ENCODE peak calls at places on chromosome 19, in four cellular contexts. One of them, this sample, is unnamed.

GRCh38 chr19:934865-935422 is 9.1 kb downstream of the ARID3A start:
- DNase-seq in C1 segment of cervical spinal cord: peak; percentile 76
- DNase-seq in AG10803: peak; percentile 76
- DNase-seq in stimulated activated CD4-positive, alpha-beta T cell treated with anti-CD3 and anti-CD28 coated beads, Interleukin-1b, Interleukin-23, amount 100 ng/mL, for 24 hours: no peak
- DNase-seq in this sample: peak; percentile 37

GRCh38 chr19:51691122-51692064 is 1.7 kb upstream of the SPACA6 start:
- DNase-seq in C1 segment of cervical spinal cord: no peak
- DNase-seq in AG10803: peak; percentile 67
- DNase-seq in stimulated activated CD4-positive, alpha-beta T cell treated with anti-CD3 and anti-CD28 coated beads, Interleukin-1b, Interleukin-23, amount 100 ng/mL, for 24 hours: no peak
- DNase-seq in this sample: no peak

GRCh38 chr19:43623889-43624670 is 4.7 kb upstream of the ZNF428 start:
- DNase-seq in C1 segment of cervical spinal cord: no peak
- DNase-seq in AG10803: no peak
- DNase-seq in stimulated activated CD4-positive, alpha-beta T cell treated with anti-CD3 and anti-CD28 coated beads, Interleukin-1b, Interleukin-23, amount 100 ng/mL, for 24 hours: no peak
- DNase-seq in this sample: no peak

GRCh38 chr19:34744896-34745690 is 11.1 kb downstream of the ZNF181 start:
- DNase-seq in C1 segment of cervical spinal cord: no peak
- DNase-seq in AG10803: no peak
- DNase-seq in stimulated activated CD4-positive, alpha-beta T cell treated with anti-CD3 and anti-CD28 coated beads, Interleukin-1b, Interleukin-23, amount 100 ng/mL, for 24 hours: no peak
- DNase-seq in this sample: no peak

GRCh38 chr19:43463381-43464088 is 1.9 kb downstream of the LYPD3 start:
- DNase-seq in C1 segment of cervical spinal cord: peak; percentile 92
- DNase-seq in AG10803: peak; percentile 85
- DNase-seq in stimulated activated CD4-positive, alpha-beta T cell treated with anti-CD3 and anti-CD28 coated beads, Interleukin-1b, Interleukin-23, amount 100 ng/mL, for 24 hours: peak; percentile 99
- DNase-seq in this sample: peak; percentile 80

GRCh38 chr19:45322311-45322710 is 364 bp downstream of the CKM start:
- DNase-seq in C1 segment of cervical spinal cord: no peak
- DNase-seq in AG10803: no peak
- DNase-seq in stimulated activated CD4-positive, alpha-beta T cell treated with anti-CD3 and anti-CD28 coated beads, Interleukin-1b, Interleukin-23, amount 100 ng/mL, for 24 hours: no peak
- DNase-seq in this sample: no peak

GRCh38 chr19:53086949-53087348 is 16.3 kb downstream of the ZNF160 start:
- DNase-seq in C1 segment of cervical spinal cord: no peak
- DNase-seq in AG10803: peak; percentile 23
- DNase-seq in stimulated activated CD4-positive, alpha-beta T cell treated with anti-CD3 and anti-CD28 coated beads, Interleukin-1b, Interleukin-23, amount 100 ng/mL, for 24 hours: no peak
- DNase-seq in this sample: peak; percentile 27

GRCh38 chr19:17145546-17146497 is 69.3 kb upstream of the USE1 start:
- DNase-seq in C1 segment of cervical spinal cord: no peak
- DNase-seq in AG10803: no peak
- DNase-seq in stimulated activated CD4-positive, alpha-beta T cell treated with anti-CD3 and anti-CD28 coated beads, Interleukin-1b, Interleukin-23, amount 100 ng/mL, for 24 hours: no peak
- DNase-seq in this sample: no peak

GRCh38 chr19:33410915-33411401 is 37.4 kb downstream of the CEBPG start:
- DNase-seq in C1 segment of cervical spinal cord: no peak
- DNase-seq in AG10803: no peak
- DNase-seq in stimulated activated CD4-positive, alpha-beta T cell treated with anti-CD3 and anti-CD28 coated beads, Interleukin-1b, Interleukin-23, amount 100 ng/mL, for 24 hours: no peak
- DNase-seq in this sample: no peak

GRCh38 chr19:51439021-51439465 is 19.2 kb downstream of the SIGLEC8 start:
- DNase-seq in C1 segment of cervical spinal cord: no peak
- DNase-seq in AG10803: peak; percentile 8
- DNase-seq in stimulated activated CD4-positive, alpha-beta T cell treated with anti-CD3 and anti-CD28 coated beads, Interleukin-1b, Interleukin-23, amount 100 ng/mL, for 24 hours: no peak
- DNase-seq in this sample: no peak

GRCh38 chr19:21568816-21569496 is 63.6 kb downstream of the ZNF429 start:
- DNase-seq in C1 segment of cervical spinal cord: peak; percentile 52
- DNase-seq in AG10803: peak; percentile 74
- DNase-seq in stimulated activated CD4-positive, alpha-beta T cell treated with anti-CD3 and anti-CD28 coated beads, Interleukin-1b, Interleukin-23, amount 100 ng/mL, for 24 hours: peak; percentile 20
- DNase-seq in this sample: peak; percentile 71

GRCh38 chr19:17156947-17157302 is 58.2 kb upstream of the USE1 start:
- DNase-seq in C1 segment of cervical spinal cord: peak; percentile 2
- DNase-seq in AG10803: no peak
- DNase-seq in stimulated activated CD4-positive, alpha-beta T cell treated with anti-CD3 and anti-CD28 coated beads, Interleukin-1b, Interleukin-23, amount 100 ng/mL, for 24 hours: no peak
- DNase-seq in this sample: no peak

GRCh38 chr19:55650602-55651230 is 2.7 kb downstream of the CCDC106 start:
- DNase-seq in C1 segment of cervical spinal cord: no peak
- DNase-seq in AG10803: no peak
- DNase-seq in stimulated activated CD4-positive, alpha-beta T cell treated with anti-CD3 and anti-CD28 coated beads, Interleukin-1b, Interleukin-23, amount 100 ng/mL, for 24 hours: no peak
- DNase-seq in this sample: no peak

GRCh38 chr19:45767881-45768643 is 990 bp downstream of the SIX5 start:
- DNase-seq in C1 segment of cervical spinal cord: no peak
- DNase-seq in AG10803: peak; percentile 73
- DNase-seq in stimulated activated CD4-positive, alpha-beta T cell treated with anti-CD3 and anti-CD28 coated beads, Interleukin-1b, Interleukin-23, amount 100 ng/mL, for 24 hours: no peak
- DNase-seq in this sample: no peak

GRCh38 chr19:19643158-19644053 is at the start of gene GMIP:
- DNase-seq in C1 segment of cervical spinal cord: peak; percentile 48
- DNase-seq in AG10803: peak; percentile 28
- DNase-seq in stimulated activated CD4-positive, alpha-beta T cell treated with anti-CD3 and anti-CD28 coated beads, Interleukin-1b, Interleukin-23, amount 100 ng/mL, for 24 hours: peak; percentile 73
- DNase-seq in this sample: peak; percentile 22

GRCh38 chr19:13004273-13004672 is 9.0 kb downstream of the NFIX start:
- DNase-seq in C1 segment of cervical spinal cord: no peak
- DNase-seq in AG10803: no peak
- DNase-seq in stimulated activated CD4-positive, alpha-beta T cell treated with anti-CD3 and anti-CD28 coated beads, Interleukin-1b, Interleukin-23, amount 100 ng/mL, for 24 hours: no peak
- DNase-seq in this sample: no peak

GRCh38 chr19:6058411-6059201 is 51.7 kb downstream of the RFX2 start:
- DNase-seq in C1 segment of cervical spinal cord: no peak
- DNase-seq in AG10803: no peak
- DNase-seq in stimulated activated CD4-positive, alpha-beta T cell treated with anti-CD3 and anti-CD28 coated beads, Interleukin-1b, Interleukin-23, amount 100 ng/mL, for 24 hours: no peak
- DNase-seq in this sample: no peak

GRCh38 chr19:419721-420515 is 11.0 kb upstream of the C2CD4C start:
- DNase-seq in C1 segment of cervical spinal cord: no peak
- DNase-seq in AG10803: no peak
- DNase-seq in stimulated activated CD4-positive, alpha-beta T cell treated with anti-CD3 and anti-CD28 coated beads, Interleukin-1b, Interleukin-23, amount 100 ng/mL, for 24 hours: no peak
- DNase-seq in this sample: no peak

GRCh38 chr19:43797118-43797517 is 5.1 kb downstream of the LYPD5 start:
- DNase-seq in C1 segment of cervical spinal cord: no peak
- DNase-seq in AG10803: no peak
- DNase-seq in stimulated activated CD4-positive, alpha-beta T cell treated with anti-CD3 and anti-CD28 coated beads, Interleukin-1b, Interleukin-23, amount 100 ng/mL, for 24 hours: no peak
- DNase-seq in this sample: no peak

GRCh38 chr19:15934332-15935078 is at the start of gene CYP4F11:
- DNase-seq in C1 segment of cervical spinal cord: peak; percentile 53
- DNase-seq in AG10803: no peak
- DNase-seq in stimulated activated CD4-positive, alpha-beta T cell treated with anti-CD3 and anti-CD28 coated beads, Interleukin-1b, Interleukin-23, amount 100 ng/mL, for 24 hours: no peak
- DNase-seq in this sample: peak; percentile 30

GRCh38 chr19:54207908-54208783 is 7.5 kb downstream of the RPS9 start:
- DNase-seq in C1 segment of cervical spinal cord: peak; percentile 54
- DNase-seq in AG10803: peak; percentile 58
- DNase-seq in stimulated activated CD4-positive, alpha-beta T cell treated with anti-CD3 and anti-CD28 coated beads, Interleukin-1b, Interleukin-23, amount 100 ng/mL, for 24 hours: no peak
- DNase-seq in this sample: peak; percentile 52

GRCh38 chr19:56158170-56158757 is 17.2 kb downstream of the ZNF444 start:
- DNase-seq in C1 segment of cervical spinal cord: no peak
- DNase-seq in AG10803: no peak
- DNase-seq in stimulated activated CD4-positive, alpha-beta T cell treated with anti-CD3 and anti-CD28 coated beads, Interleukin-1b, Interleukin-23, amount 100 ng/mL, for 24 hours: no peak
- DNase-seq in this sample: no peak

GRCh38 chr19:49859838-49860715 is 7.3 kb downstream of the PNKP start:
- DNase-seq in C1 segment of cervical spinal cord: no peak
- DNase-seq in AG10803: no peak
- DNase-seq in stimulated activated CD4-positive, alpha-beta T cell treated with anti-CD3 and anti-CD28 coated beads, Interleukin-1b, Interleukin-23, amount 100 ng/mL, for 24 hours: no peak
- DNase-seq in this sample: no peak

GRCh38 chr19:1281270-1281894 is 4.3 kb upstream of the EFNA2 start:
- DNase-seq in C1 segment of cervical spinal cord: no peak
- DNase-seq in AG10803: no peak
- DNase-seq in stimulated activated CD4-positive, alpha-beta T cell treated with anti-CD3 and anti-CD28 coated beads, Interleukin-1b, Interleukin-23, amount 100 ng/mL, for 24 hours: no peak
- DNase-seq in this sample: no peak

GRCh38 chr19:4518345-4519171 is at the start of gene PLIN4:
- DNase-seq in C1 segment of cervical spinal cord: peak; percentile 21
- DNase-seq in AG10803: peak; percentile 39
- DNase-seq in stimulated activated CD4-positive, alpha-beta T cell treated with anti-CD3 and anti-CD28 coated beads, Interleukin-1b, Interleukin-23, amount 100 ng/mL, for 24 hours: no peak
- DNase-seq in this sample: peak; percentile 7

GRCh38 chr19:40799558-40800338 is 757 bp downstream of the EGLN2 start:
- DNase-seq in C1 segment of cervical spinal cord: no peak
- DNase-seq in AG10803: no peak
- DNase-seq in stimulated activated CD4-positive, alpha-beta T cell treated with anti-CD3 and anti-CD28 coated beads, Interleukin-1b, Interleukin-23, amount 100 ng/mL, for 24 hours: no peak
- DNase-seq in this sample: no peak

GRCh38 chr19:28208745-28209144 is 1004.2 kb downstream of the UQCRFS1 start:
- DNase-seq in C1 segment of cervical spinal cord: no peak
- DNase-seq in AG10803: peak; percentile 2
- DNase-seq in stimulated activated CD4-positive, alpha-beta T cell treated with anti-CD3 and anti-CD28 coated beads, Interleukin-1b, Interleukin-23, amount 100 ng/mL, for 24 hours: no peak
- DNase-seq in this sample: no peak

GRCh38 chr19:6479836-6480398 is 1.7 kb downstream of the DENND1C start:
- DNase-seq in C1 segment of cervical spinal cord: no peak
- DNase-seq in AG10803: no peak
- DNase-seq in stimulated activated CD4-positive, alpha-beta T cell treated with anti-CD3 and anti-CD28 coated beads, Interleukin-1b, Interleukin-23, amount 100 ng/mL, for 24 hours: no peak
- DNase-seq in this sample: no peak

GRCh38 chr19:46515879-46516350 is 20.2 kb upstream of the PNMA8B start:
- DNase-seq in C1 segment of cervical spinal cord: no peak
- DNase-seq in AG10803: peak; percentile 40
- DNase-seq in stimulated activated CD4-positive, alpha-beta T cell treated with anti-CD3 and anti-CD28 coated beads, Interleukin-1b, Interleukin-23, amount 100 ng/mL, for 24 hours: no peak
- DNase-seq in this sample: no peak

GRCh38 chr19:46340051-46340659 is 6.7 kb upstream of the PPP5C start:
- DNase-seq in C1 segment of cervical spinal cord: no peak
- DNase-seq in AG10803: no peak
- DNase-seq in stimulated activated CD4-positive, alpha-beta T cell treated with anti-CD3 and anti-CD28 coated beads, Interleukin-1b, Interleukin-23, amount 100 ng/mL, for 24 hours: no peak
- DNase-seq in this sample: no peak

GRCh38 chr19:4064073-4064550 is 2.6 kb downstream of the ZBTB7A start:
- DNase-seq in C1 segment of cervical spinal cord: no peak
- DNase-seq in AG10803: no peak
- DNase-seq in stimulated activated CD4-positive, alpha-beta T cell treated with anti-CD3 and anti-CD28 coated beads, Interleukin-1b, Interleukin-23, amount 100 ng/mL, for 24 hours: no peak
- DNase-seq in this sample: peak; percentile 33

GRCh38 chr19:11014403-11014911 is 53.6 kb downstream of the SMARCA4 start:
- DNase-seq in C1 segment of cervical spinal cord: no peak
- DNase-seq in AG10803: no peak
- DNase-seq in stimulated activated CD4-positive, alpha-beta T cell treated with anti-CD3 and anti-CD28 coated beads, Interleukin-1b, Interleukin-23, amount 100 ng/mL, for 24 hours: no peak
- DNase-seq in this sample: no peak